ENCODE peak calls at places on chromosomes 16 and 17, in four cellular contexts. I is fibroblast of lung; O is naive thymus-derived CD4-positive, alpha-beta T cell; E is heart right ventricle. K is an unnamed sample. For H3K4me1 and H3K9me3, the result is how much of the 10 kb centered on the place peaks cover.

GRCh38 chr16:50862818-50863672 is 121.2 kb downstream of the CYLD start:
- DNase-seq in I (no peak), O (no peak), E (no peak), K (no peak)

GRCh38 chr17:57266842-57267241 is 10.5 kb downstream of the MSI2 start:
- DNase-seq in I (no peak), O (no peak), E (no peak), K (no peak)

GRCh38 chr17:795276-795675 is 13.1 kb downstream of the MRM3 start:
- DNase-seq in I (no peak), O (no peak), E (no peak), K (no peak)

GRCh38 chr17:56785396-56785795 is 48.3 kb downstream of the C17orf67 start:
- DNase-seq in I (peak), O (no peak), E (no peak), K (no peak)

GRCh38 chr16:11359370-11359769 is 14.1 kb downstream of the RMI2 start:
- DNase-seq in I (peak), O (no peak), E (no peak), K (no peak)

GRCh38 chr17:11871773-11872172 is 125.5 kb downstream of the ZNF18 start:
- DNase-seq in I (no peak), O (no peak), E (no peak), K (no peak)

GRCh38 chr17:79793924-79794304 is 3.0 kb downstream of the CBX8 start:
- DNase-seq in I (peak), O (no peak), E (no peak), K (no peak)

GRCh38 chr17:74430385-74430705 is 1.5 kb upstream of the GPRC5C start:
- DNase-seq in I (no peak), O (no peak), E (no peak), K (no peak)

GRCh38 chr16:84765606-84766580 is 53.9 kb upstream of the CRISPLD2 start:
- DNase-seq in I (no peak), O (peak), E (no peak), K (no peak)

GRCh38 chr16:81734632-81735434 is 44.3 kb upstream of the PLCG2 start:
- DNase-seq in I (no peak), O (no peak), E (no peak), K (no peak)

GRCh38 chr16:81740163-81740562 is 38.9 kb upstream of the PLCG2 start:
- DNase-seq in I (no peak), O (no peak), E (no peak), K (no peak)

GRCh38 chr16:81738831-81739496 is 40.1 kb upstream of the PLCG2 start:
- DNase-seq in I (no peak), O (no peak), E (peak), K (no peak)

GRCh38 chr16:81739503-81739902 is 39.6 kb upstream of the PLCG2 start:
- DNase-seq in I (no peak), O (no peak), E (no peak), K (no peak)

DNA sequence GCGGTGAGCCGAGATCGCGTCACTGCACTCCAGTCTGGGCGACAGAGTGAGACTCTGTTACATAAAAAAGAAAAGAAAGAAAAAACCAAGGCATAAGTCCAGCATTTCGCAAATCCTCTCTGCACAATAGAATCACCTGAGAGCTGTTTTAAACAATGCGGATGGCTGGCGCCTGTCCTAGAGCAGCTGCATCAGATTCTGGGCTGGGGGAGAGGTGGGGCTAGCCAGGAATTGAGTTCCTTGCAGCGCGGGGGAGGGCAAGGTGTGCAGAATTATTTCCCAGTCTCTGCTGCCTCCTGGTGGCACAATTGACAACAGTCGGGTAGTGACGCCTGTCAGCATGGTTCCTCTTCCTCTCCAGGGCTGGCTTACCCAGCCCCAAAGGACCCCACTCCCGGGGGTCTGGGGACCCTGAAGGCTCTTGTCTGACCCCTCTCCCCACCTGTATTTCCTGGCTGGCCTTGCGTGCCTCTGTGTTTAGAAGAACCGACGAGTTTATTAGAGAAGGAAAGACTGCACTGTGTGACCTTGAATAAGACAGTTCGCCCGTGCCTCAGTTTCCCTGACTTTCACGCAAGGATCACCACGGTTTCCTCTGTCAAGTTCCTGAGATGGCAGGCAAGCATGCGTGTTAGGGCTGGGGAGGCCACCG is 41.1 kb upstream of the PLCG2 start:
- DNase-seq in I (peak), O (peak), E (peak), K (peak)
- H3K27ac ChIP-seq in I (no peak), O (no peak), E (no peak), K (no peak)

GRCh38 chr17:7354262-7354781 is 634 bp upstream of the TMEM95 start:
- DNase-seq in I (peak), O (no peak), E (no peak), K (no peak)
- H3K4me1 ChIP-seq in I (under half), O (under half), E (under half), K (under half)

GRCh38 chr17:38893113-38893512 is 23.3 kb downstream of the LASP1 start:
- DNase-seq in I (no peak), O (no peak), E (no peak), K (no peak)
- H3K9me3 ChIP-seq in I (under half), O (under half), E (under half), K (under half)

DNA sequence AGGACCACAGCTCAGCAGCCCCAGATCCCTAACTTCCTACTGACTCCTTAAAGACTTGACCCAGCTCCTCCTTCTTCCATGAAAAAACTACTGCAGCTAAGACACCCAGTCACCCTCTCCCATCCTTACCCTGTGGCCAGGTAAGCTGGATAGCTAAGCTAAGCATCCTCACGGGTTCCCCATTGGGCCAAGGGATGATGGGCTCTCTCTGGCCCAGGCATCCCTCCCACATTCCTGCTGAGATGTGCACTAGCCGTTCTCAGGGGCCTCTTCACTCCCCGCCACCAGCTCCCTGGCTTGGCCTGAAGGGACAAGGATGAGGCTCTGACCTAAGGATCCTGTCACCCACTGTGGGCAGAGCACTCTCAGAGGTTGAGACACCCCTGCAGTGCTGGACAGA is 8.5 kb downstream of the SLC12A4 start:
- DNase-seq in I (no peak), O (no peak), E (no peak), K (no peak)
- H3K27ac ChIP-seq in I (peak), O (no peak), E (peak), K (no peak)